ENCODE peak calls at places on chromosomes 11 and 22, in six cellular contexts. X is epithelial cell of esophagus, L is WTC11, H is AG04450, O is SK-N-SH, C is pancreas. B is an unnamed sample.

GRCh38 chr11:118892515-118892914 is 8.8 kb downstream of the CXCR5 start:
- DNase-seq in X (no peak), L (no peak), H (no peak), O (no peak), C (peak), B (no peak)

GRCh38 chr11:32511926-32512325 is 71.7 kb upstream of the EIF3M start:
- DNase-seq in X (peak), L (no peak), H (no peak), O (no peak), C (no peak), B (no peak)

GRCh38 chr11:57341250-57341808 is 3.2 kb downstream of the P2RX3 start:
- DNase-seq in X (no peak), L (no peak), H (no peak), O (no peak), C (no peak), B (no peak)

GRCh38 chr11:59776210-59777066 is 21.3 kb downstream of the STX3 start:
- DNase-seq in X (peak), L (no peak), H (peak), O (no peak), C (peak), B (no peak)

GRCh38 chr22:30685178-30685577 is 9.5 kb upstream of the OSBP2 start:
- DNase-seq in X (no peak), L (no peak), H (no peak), O (peak), C (no peak), B (no peak)

GRCh38 chr11:48044577-48044976 is 64.2 kb downstream of the PTPRJ start:
- DNase-seq in X (no peak), L (no peak), H (no peak), O (no peak), C (no peak), B (no peak)

GRCh38 chr22:25086902-25087282 is 112.8 kb upstream of the CRYBB3 start:
- DNase-seq in X (no peak), L (no peak), H (no peak), O (no peak), C (no peak), B (no peak)

GRCh38 chr22:37303821-37304274 is 21.5 kb downstream of the CYTH4 start:
- DNase-seq in X (peak), L (no peak), H (peak), O (no peak), C (no peak), B (no peak)

GRCh38 chr11:75815345-75815983 is 454 bp downstream of the UVRAG start:
- DNase-seq in X (no peak), L (peak), H (no peak), O (no peak), C (peak), B (peak)

GRCh38 chr22:19546680-19547079 is 22.5 kb upstream of the CLDN5 start:
- DNase-seq in X (no peak), L (no peak), H (no peak), O (no peak), C (no peak), B (no peak)

GRCh38 chr11:110336054-110336453 is 39.6 kb upstream of the RDX start:
- DNase-seq in X (no peak), L (no peak), H (no peak), O (no peak), C (no peak), B (no peak)

GRCh38 chr11:2097998-2098690 is 41.0 kb downstream of the IGF2 start:
- DNase-seq in X (no peak), L (no peak), H (no peak), O (no peak), C (no peak), B (no peak)

GRCh38 chr11:119107538-119108150 is 500 bp downstream of the C2CD2L start:
- DNase-seq in X (no peak), L (no peak), H (no peak), O (no peak), C (no peak), B (peak)

GRCh38 chr11:34315006-34315793 is 42.6 kb downstream of the ABTB2 start:
- DNase-seq in X (no peak), L (no peak), H (no peak), O (peak), C (no peak), B (no peak)

GRCh38 chr22:34111210-34111824 is 191.0 kb upstream of the LARGE1 start:
- DNase-seq in X (peak), L (peak), H (no peak), O (peak), C (peak), B (peak)

GRCh38 chr11:116162541-116163230 is 610.1 kb downstream of the BUD13 start:
- DNase-seq in X (no peak), L (peak), H (no peak), O (no peak), C (no peak), B (peak)

GRCh38 chr11:99198215-99198614 is 177.5 kb downstream of the CNTN5 start:
- DNase-seq in X (no peak), L (no peak), H (no peak), O (no peak), C (no peak), B (no peak)

GRCh38 chr11:8327761-8328192 is 64.1 kb upstream of the LMO1 start:
- DNase-seq in X (peak), L (no peak), H (no peak), O (no peak), C (no peak), B (no peak)

GRCh38 chr11:120240866-120241265 is 926 bp downstream of the POU2F3 start:
- DNase-seq in X (no peak), L (no peak), H (no peak), O (no peak), C (no peak), B (no peak)

GRCh38 chr22:44752285-44753188 is at the start of gene ARHGAP8:
- DNase-seq in X (peak), L (peak), H (no peak), O (peak), C (peak), B (peak)

GRCh38 chr11:104073950-104074349 is 37.5 kb downstream of the DDI1 start:
- DNase-seq in X (peak), L (no peak), H (no peak), O (no peak), C (no peak), B (no peak)

GRCh38 chr11:95503047-95503446 is 272.0 kb upstream of the SESN3 start:
- DNase-seq in X (peak), L (no peak), H (no peak), O (no peak), C (no peak), B (no peak)

GRCh38 chr22:32823024-32823730 is 21.7 kb downstream of the TIMP3 start:
- DNase-seq in X (peak), L (peak), H (no peak), O (peak), C (no peak), B (peak)

GRCh38 chr11:108235633-108236032 is 12.8 kb downstream of the ATM start:
- DNase-seq in X (no peak), L (no peak), H (no peak), O (no peak), C (no peak), B (no peak)

GRCh38 chr11:74462009-74462408 is 5.3 kb downstream of the KCNE3 start:
- DNase-seq in X (no peak), L (peak), H (no peak), O (no peak), C (peak), B (no peak)

GRCh38 chr22:19419086-19419463 is 12.5 kb downstream of the HIRA start:
- DNase-seq in X (no peak), L (no peak), H (no peak), O (no peak), C (no peak), B (no peak)

GRCh38 chr22:48507595-48508350 is 1319.9 kb downstream of the BRD1 start:
- DNase-seq in X (no peak), L (no peak), H (no peak), O (no peak), C (no peak), B (no peak)
- TF ChIP-seq CTCF in X (no peak), L (no peak), H (no peak), O (no peak), C (no peak), B (no peak)

DNA sequence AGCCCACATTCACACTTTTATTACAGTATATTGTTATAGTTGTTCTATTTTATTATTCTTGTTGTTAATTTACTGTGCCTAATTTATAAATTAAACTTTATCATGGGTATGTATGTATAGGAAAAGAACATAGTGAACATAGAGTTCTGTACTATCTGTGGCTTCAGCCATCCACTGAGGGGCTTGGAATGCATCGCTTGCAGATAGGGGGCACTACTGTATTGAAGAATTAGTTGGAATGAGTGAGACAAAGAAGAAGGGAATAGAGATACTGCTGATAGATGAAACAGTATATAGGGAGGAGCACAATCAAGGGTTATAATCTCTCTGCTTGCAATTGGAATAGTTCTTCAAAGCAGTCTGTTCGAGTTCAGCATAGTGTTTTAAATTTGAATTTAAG is 432.2 kb downstream of the RAB38 start:
- DNase-seq in X (no peak), L (peak), H (no peak), O (no peak), C (no peak), B (no peak)
- TF ChIP-seq CTCF in X (no peak), L (no peak), H (no peak), O (peak), C (no peak), B (peak)

DNA sequence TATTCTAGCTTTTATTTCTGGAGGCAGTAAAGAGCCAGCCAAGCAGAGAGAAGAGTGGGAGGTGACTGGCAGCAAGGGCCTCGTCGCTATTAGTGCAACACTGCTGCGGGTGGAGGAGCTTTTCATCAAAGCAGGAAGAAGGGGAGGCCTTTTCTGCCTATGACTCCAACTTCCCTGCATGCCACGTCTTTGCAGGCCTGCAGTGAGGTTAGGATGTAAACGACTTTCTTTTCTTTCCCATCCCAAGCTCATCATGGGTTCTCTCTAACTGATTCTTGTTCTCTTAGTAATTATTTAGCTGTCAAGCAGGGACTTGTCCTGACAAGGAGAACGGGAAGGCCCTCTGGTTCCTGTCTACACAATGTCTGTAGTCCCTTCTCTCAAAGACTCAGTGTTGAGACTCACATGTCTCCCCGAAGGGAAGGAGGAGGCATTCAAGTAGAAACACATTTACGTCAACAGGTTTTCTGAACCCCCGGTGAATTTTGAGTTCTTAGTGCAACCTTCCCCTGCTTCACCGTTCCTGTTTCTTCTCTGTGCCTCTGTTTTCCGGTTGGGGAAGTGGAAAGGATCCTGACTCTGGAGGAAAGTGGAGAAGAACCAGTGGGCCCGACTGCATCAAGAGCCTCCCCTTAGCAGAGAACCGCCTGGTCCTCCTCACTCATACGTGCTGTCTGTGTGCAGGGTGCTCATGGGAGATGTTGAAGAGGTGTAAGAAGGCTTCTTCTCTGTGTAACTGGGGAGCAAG is 56.9 kb downstream of the PACS1 start:
- DNase-seq in X (peak), L (no peak), H (no peak), O (no peak), C (no peak), B (peak)
- TF ChIP-seq CTCF in X (peak), L (no peak), H (no peak), O (no peak), C (no peak), B (no peak)

GRCh38 chr11:900545-900944 is 10.1 kb downstream of the CHID1 start:
- DNase-seq in X (no peak), L (no peak), H (no peak), O (no peak), C (no peak), B (no peak)

GRCh38 chr11:899724-900123 is 10.9 kb downstream of the CHID1 start:
- DNase-seq in X (no peak), L (no peak), H (no peak), O (no peak), C (no peak), B (no peak)

GRCh38 chr11:897226-898159 is 13.1 kb downstream of the CHID1 start:
- DNase-seq in X (no peak), L (no peak), H (no peak), O (no peak), C (no peak), B (no peak)

GRCh38 chr11:898160-898517 is 12.5 kb downstream of the CHID1 start:
- DNase-seq in X (peak), L (peak), H (no peak), O (peak), C (no peak), B (peak)

GRCh38 chr11:898540-899190 is 11.9 kb downstream of the CHID1 start:
- DNase-seq in X (no peak), L (peak), H (no peak), O (peak), C (no peak), B (peak)
- TF ChIP-seq CTCF in X (no peak), L (no peak), H (peak), O (no peak), C (no peak), B (peak)

DNA sequence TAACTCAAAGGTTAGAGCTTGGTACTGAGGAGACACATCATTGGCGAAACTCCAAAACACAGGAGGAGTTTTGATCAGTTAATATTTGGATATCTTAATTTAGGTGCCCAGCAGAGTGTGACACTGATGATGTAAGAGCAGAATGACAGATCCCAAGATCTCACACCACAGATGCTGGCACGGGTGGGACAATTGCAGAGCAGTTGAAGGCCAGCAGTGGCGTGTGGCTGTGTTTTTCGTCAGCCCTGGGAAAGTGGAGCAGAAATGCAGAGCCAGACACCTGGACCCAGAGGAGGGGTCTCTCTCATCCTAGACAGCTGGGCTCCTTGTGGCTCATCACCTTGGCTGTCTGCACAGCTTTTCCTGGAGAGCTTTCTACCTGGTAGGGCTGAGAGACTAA is 59.7 kb upstream of the CTTN start:
- DNase-seq in X (no peak), L (no peak), H (no peak), O (no peak), C (no peak), B (no peak)
- TF ChIP-seq CTCF in X (no peak), L (no peak), H (no peak), O (no peak), C (no peak), B (no peak)

GRCh38 chr22:27487600-27488450 is 313.7 kb downstream of the MN1 start:
- DNase-seq in X (no peak), L (no peak), H (no peak), O (no peak), C (no peak), B (no peak)
- TF ChIP-seq CTCF in X (no peak), L (no peak), H (peak), O (no peak), C (no peak), B (no peak)

GRCh38 chr22:27726726-27727449 is 74.7 kb downstream of the MN1 start:
- DNase-seq in X (peak), L (no peak), H (no peak), O (no peak), C (no peak), B (peak)
- TF ChIP-seq CTCF in X (no peak), L (no peak), H (no peak), O (no peak), C (no peak), B (no peak)

DNA sequence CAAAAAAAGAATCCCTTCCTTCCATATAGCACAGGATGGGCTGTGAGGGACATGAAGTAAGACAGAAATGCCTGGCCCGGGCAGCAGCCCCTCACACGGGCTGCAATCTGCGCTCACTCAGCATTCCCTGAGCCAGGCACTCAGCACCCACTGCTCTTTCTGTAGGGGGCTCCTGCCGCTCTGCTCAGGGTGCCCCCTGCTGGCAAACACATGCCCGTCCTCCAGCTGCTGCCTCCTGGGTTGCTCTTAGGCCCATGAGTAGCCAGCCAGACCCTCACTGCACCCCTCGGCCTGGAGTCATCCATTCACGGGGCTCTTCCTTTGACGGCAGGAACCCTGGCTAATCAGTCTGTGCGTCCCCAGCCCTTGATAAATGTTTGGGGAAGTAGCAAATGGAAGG is 6.9 kb downstream of the MCAT start:
- DNase-seq in X (peak), L (peak), H (no peak), O (peak), C (no peak), B (peak)
- TF ChIP-seq CTCF in X (peak), L (no peak), H (peak), O (peak), C (peak), B (peak)

DNA sequence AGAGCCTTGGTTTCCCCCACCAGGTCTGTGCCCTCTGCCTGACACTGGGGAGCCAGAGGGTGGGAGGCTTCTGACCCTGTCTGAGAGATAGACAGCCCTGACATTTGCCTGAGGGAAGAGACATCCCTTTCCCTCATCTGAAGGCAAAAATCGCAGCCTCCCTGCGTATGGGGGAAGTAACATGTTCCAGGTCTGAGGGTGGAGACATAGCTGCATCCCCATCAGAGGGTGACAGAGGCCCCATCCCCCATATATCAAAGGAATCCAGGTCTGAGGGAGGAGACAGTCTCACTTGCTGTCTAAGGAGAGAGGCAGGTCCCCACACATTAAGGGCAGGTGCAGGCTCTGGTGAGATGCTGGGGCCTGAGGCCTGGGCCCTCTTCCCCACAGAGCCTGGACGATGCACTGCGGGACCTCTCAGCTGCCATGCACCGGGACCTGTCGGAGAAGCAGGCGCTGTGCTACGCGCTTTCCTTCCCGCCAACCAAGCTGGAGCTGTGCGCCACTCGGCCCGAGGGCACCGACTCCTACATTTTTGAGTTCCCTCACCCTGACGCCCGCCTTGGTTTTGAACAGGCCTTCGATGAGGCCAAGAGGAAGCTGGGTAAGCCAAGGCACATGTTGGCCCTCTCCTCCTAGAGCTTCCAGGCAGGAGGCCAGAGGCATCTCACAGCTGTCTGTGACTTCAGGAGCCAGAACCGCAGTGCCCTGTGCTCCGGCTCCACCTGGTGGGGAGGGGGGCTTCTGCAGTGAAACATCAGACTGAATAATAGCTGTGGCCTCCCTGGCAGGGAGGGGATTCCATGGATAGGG is 16.1 kb upstream of the RELT start:
- DNase-seq in X (no peak), L (peak), H (no peak), O (peak), C (no peak), B (peak)
- TF ChIP-seq CTCF in X (peak), L (no peak), H (peak), O (peak), C (no peak), B (peak)

B was measured in nephron progenitor cell.